ENCODE peak calls at places on chromosomes 7 and 10, in eight cellular contexts. L, U, D, W, E, V, S and M are unnamed samples. For H3K4me1, the result is how much of the 10 kb centered on the place peaks cover.

GRCh38 chr7:53431901-53432300 is 396.5 kb downstream of the POM121L12 start:
- DNase-seq in U (no peak), D (no peak), L (no peak), V (no peak), E (no peak), S (no peak), W (no peak), M (no peak)

GRCh38 chr10:62992145-62992721 is 140.9 kb upstream of the NRBF2 start:
- DNase-seq in D (peak), S (peak), W (no peak), V (no peak), L (peak), U (no peak), E (no peak), M (no peak)

GRCh38 chr10:8453587-8453986 is 399.1 kb downstream of the GATA3 start:
- DNase-seq in E (peak), L (peak), S (peak), U (no peak), W (no peak), D (peak), V (no peak), M (peak)

GRCh38 chr7:24788075-24788474 is 30.8 kb upstream of the GSDME start:
- DNase-seq in D (no peak), S (no peak), W (no peak), E (no peak), U (no peak), L (no peak), V (no peak), M (no peak)

GRCh38 chr7:22108151-22108845 is 162.6 kb upstream of the CDCA7L start:
- DNase-seq in V (no peak), L (no peak), S (no peak), W (no peak), D (no peak), U (no peak), E (no peak), M (no peak)

GRCh38 chr7:96224682-96225081 is 97.2 kb downstream of the SLC25A13 start:
- DNase-seq in V (no peak), W (no peak), D (no peak), S (no peak), E (no peak), L (peak), U (no peak), M (no peak)

GRCh38 chr10:122201401-122201800 is 69.7 kb upstream of the BTBD16 start:
- DNase-seq in D (no peak), L (no peak), W (no peak), S (no peak), E (no peak), U (no peak), V (no peak), M (no peak)

GRCh38 chr10:126294451-126294850 is 93.8 kb downstream of the ADAM12 start:
- DNase-seq in V (no peak), E (no peak), U (no peak), W (no peak), D (no peak), S (peak), L (no peak), M (no peak)

GRCh38 chr7:109579876-109580275 is 1010.2 kb downstream of the DNAJB9 start:
- DNase-seq in W (no peak), V (no peak), D (no peak), U (no peak), L (no peak), S (no peak), E (no peak), M (no peak)

GRCh38 chr7:51023547-51023946 is 240.9 kb upstream of the GRB10 start:
- DNase-seq in L (no peak), U (no peak), E (no peak), S (no peak), V (no peak), D (no peak), W (no peak), M (no peak)

GRCh38 chr10:129365767-129366400 is 101.2 kb upstream of the MGMT start:
- DNase-seq in E (no peak), L (no peak), V (no peak), U (no peak), D (peak), S (no peak), W (no peak), M (no peak)

GRCh38 chr7:126657599-126658358 is 595.0 kb downstream of the GRM8 start:
- DNase-seq in L (no peak), S (no peak), W (no peak), D (no peak), U (no peak), E (no peak), V (no peak), M (no peak)

GRCh38 chr10:85618841-85619240 is 747.8 kb downstream of the GRID1 start:
- DNase-seq in S (no peak), D (no peak), U (no peak), V (no peak), E (no peak), W (no peak), L (no peak), M (no peak)

GRCh38 chr10:123556049-123556448 is 110.1 kb upstream of the GPR26 start:
- DNase-seq in V (peak), S (no peak), U (no peak), E (no peak), W (no peak), L (no peak), D (no peak), M (no peak)

GRCh38 chr10:27893320-27894014 is 105.4 kb downstream of the ODAD2 start:
- DNase-seq in D (peak), W (no peak), E (no peak), V (no peak), U (no peak), L (no peak), S (peak), M (no peak)

GRCh38 chr7:81484266-81484665 is 285.6 kb downstream of the HGF start:
- DNase-seq in W (no peak), D (peak), V (no peak), U (peak), E (no peak), S (peak), L (peak), M (peak)

GRCh38 chr7:33776791-33777190 is 128.5 kb upstream of the BMPER start:
- DNase-seq in W (no peak), D (peak), U (no peak), L (no peak), E (no peak), V (no peak), S (peak), M (no peak)

GRCh38 chr10:13587367-13587766 is 602 bp downstream of the PRPF18 start:
- DNase-seq in U (no peak), E (no peak), W (peak), D (peak), V (no peak), L (no peak), S (no peak), M (no peak)

DNA sequence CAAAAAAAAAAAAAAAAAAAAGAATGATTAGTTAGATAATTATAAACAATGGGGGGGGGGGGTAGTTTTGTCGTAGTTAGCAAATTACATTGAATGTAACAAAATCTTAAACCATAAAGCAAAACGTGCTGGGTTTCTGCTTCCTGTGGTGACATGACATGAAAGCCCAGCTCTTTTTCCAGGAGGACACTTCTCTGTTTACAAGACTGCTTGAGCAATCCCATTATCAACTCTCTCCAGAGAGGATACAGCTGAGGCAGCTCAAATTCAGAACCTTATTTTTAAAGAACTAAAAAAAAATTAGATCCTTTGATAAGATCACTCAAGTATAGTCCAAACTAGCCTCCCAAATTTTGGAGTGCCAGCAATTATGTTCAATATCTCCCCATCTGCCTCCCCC is 58.6 kb downstream of the ADRB1 start:
- DNase-seq in S (no peak), E (no peak), W (no peak), V (no peak), D (peak), U (no peak), L (peak), M (no peak)
- H3K4me3 ChIP-seq in S (no peak), E (no peak), W (no peak), V (no peak), D (no peak), U (no peak), L (no peak), M (no peak)

DNA sequence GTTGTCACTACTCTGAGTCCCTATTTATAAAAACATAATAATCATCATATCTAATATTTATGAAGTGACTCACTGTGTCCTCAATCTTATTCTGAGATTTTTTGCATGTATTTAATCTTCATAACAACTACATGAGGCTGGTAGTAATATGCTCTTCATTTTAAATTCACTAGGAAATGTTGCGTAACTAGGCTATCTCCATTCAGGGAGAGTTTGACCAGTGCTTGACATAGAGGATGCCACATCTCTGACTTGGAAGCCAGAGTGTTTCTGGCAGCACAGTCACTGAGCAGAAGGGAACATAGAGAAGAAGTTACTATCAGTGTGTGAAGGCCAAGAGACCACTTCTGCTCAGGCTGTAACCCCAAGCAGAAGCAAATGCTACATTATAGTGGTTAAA is 88.9 kb downstream of the FAM13C start:
- DNase-seq in L (peak), U (no peak), S (no peak), V (no peak), E (no peak), W (no peak), D (no peak), M (no peak)
- H3K27ac ChIP-seq in L (no peak), U (no peak), S (no peak), V (no peak), E (no peak), W (no peak), D (no peak), M (no peak)

GRCh38 chr10:77513783-77514331 is 123.8 kb downstream of the KCNMA1 start:
- DNase-seq in S (peak), D (peak), E (no peak), W (no peak), L (peak), V (no peak), U (no peak), M (peak)
- H3K4me1 ChIP-seq in S (under half), D (under half), E (under half), W (under half), L (under half), V (under half), U (under half), M (under half)

GRCh38 chr10:119087271-119087897 is 6.8 kb upstream of the EIF3A start:
- DNase-seq in E (no peak), W (no peak), U (no peak), L (no peak), S (no peak), D (no peak), V (no peak), M (no peak)
- H3K4me3 ChIP-seq in E (no peak), W (no peak), U (no peak), L (no peak), S (no peak), D (no peak), V (no peak), M (no peak)

GRCh38 chr7:106568680-106569499 is 92.1 kb downstream of the CCDC71L start:
- DNase-seq in S (peak), W (no peak), E (no peak), D (peak), L (peak), V (no peak), U (no peak), M (no peak)

GRCh38 chr7:106569500-106569929 is 91.4 kb downstream of the CCDC71L start:
- DNase-seq in U (no peak), S (no peak), V (no peak), E (peak), D (no peak), L (no peak), W (no peak), M (no peak)

GRCh38 chr7:106566672-106567071 is 94.3 kb downstream of the CCDC71L start:
- DNase-seq in V (no peak), D (no peak), L (peak), U (no peak), E (no peak), S (no peak), W (no peak), M (no peak)

GRCh38 chr7:106566174-106566573 is 94.8 kb downstream of the CCDC71L start:
- DNase-seq in S (no peak), E (no peak), W (no peak), L (no peak), D (no peak), V (no peak), U (no peak), M (no peak)

GRCh38 chr7:106568002-106568679 is 92.8 kb downstream of the CCDC71L start:
- DNase-seq in S (no peak), U (no peak), V (no peak), E (no peak), D (no peak), L (no peak), W (no peak), M (no peak)
- H3K27ac ChIP-seq in S (no peak), U (no peak), V (peak), E (no peak), D (peak), L (no peak), W (peak), M (no peak)

GRCh38 chr7:116223598-116223997 is 13.3 kb downstream of the TES start:
- DNase-seq in W (no peak), U (no peak), L (no peak), D (no peak), V (no peak), E (no peak), S (no peak), M (no peak)

GRCh38 chr7:116225860-116226259 is 15.5 kb downstream of the TES start:
- DNase-seq in D (no peak), U (no peak), S (no peak), L (no peak), W (no peak), V (no peak), E (no peak), M (no peak)

GRCh38 chr7:116224492-116225098 is 14.3 kb downstream of the TES start:
- DNase-seq in D (no peak), V (no peak), E (no peak), L (no peak), W (no peak), S (no peak), U (no peak), M (no peak)

GRCh38 chr7:116219288-116219687 is 8.9 kb downstream of the TES start:
- DNase-seq in V (no peak), W (no peak), S (no peak), D (no peak), L (no peak), U (no peak), E (no peak), M (no peak)

DNA sequence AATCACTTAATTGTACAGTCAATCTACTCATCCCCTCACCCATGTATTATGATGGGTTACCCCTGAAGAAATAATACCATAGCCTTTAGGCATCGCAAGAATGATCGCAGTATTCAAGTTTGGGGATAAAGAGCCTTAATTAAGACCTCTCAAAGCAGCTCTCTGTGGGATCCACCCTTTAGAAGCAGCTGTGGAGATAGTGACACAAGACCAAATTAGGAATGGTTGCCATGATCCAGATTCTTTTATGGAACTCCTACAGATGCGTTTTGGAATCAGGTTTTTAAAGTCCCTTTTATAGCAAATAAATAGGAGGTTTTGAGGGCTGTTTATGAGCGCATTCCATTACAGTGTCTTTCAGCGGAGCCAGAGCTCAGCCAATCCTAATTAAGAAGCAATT is 12.2 kb downstream of the TES start:
- DNase-seq in D (no peak), E (no peak), S (no peak), W (no peak), L (no peak), U (no peak), V (no peak), M (no peak)
- H3K4me1 ChIP-seq in D (under half), E (under half), S (under half), W (half or more), L (under half), U (under half), V (under half), M (under half)

DNA sequence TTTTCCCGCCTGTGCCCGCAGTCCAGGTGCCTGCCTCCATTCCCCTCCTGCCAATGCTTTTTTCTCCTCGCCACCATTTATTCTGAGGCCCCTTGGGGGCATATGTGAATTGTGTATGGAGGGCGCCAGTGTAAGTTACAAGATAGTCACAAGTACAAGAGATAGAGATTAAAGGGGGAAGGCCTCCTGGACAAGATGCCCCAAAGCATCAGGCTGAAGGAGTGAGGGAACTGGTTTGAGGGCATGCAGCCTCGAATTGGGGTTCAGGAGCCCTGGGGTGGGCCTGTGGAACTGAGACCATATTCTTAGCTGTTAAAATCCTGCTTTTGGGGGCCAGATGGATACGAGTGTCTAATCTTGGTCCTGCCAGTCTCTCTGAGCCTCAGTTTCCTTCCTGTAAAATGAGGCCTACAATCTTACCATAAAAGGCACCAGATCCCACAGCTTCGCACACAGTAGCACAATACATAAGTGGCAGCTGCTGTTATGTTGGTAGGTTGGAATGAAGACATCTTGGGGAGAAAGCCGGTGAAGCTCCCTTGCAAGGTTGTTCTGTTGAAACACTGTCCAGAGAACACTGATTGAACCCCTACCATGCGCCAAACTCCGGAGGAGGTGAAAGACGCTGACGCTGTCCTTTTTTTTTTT is 545 bp upstream of the COMTD1 start:
- DNase-seq in D (no peak), E (no peak), S (no peak), L (no peak), U (no peak), W (no peak), V (no peak), M (no peak)
- H3K4me3 ChIP-seq in D (peak), E (peak), S (no peak), L (no peak), U (peak), W (no peak), V (peak), M (no peak)

GRCh38 chr7:1534330-1535099 is 4.0 kb downstream of the MAFK start:
- DNase-seq in L (no peak), S (no peak), U (no peak), W (no peak), E (peak), V (no peak), D (no peak), M (peak)

GRCh38 chr7:1533569-1534329 is 3.2 kb downstream of the MAFK start:
- DNase-seq in D (peak), L (peak), E (peak), U (no peak), W (no peak), V (peak), S (peak), M (peak)

GRCh38 chr7:1535695-1536094 is 5.2 kb downstream of the MAFK start:
- DNase-seq in W (no peak), D (no peak), E (peak), V (no peak), S (no peak), U (no peak), L (no peak), M (no peak)

GRCh38 chr7:1536105-1536767 is 5.7 kb downstream of the MAFK start:
- DNase-seq in W (no peak), U (no peak), E (peak), V (no peak), S (no peak), D (no peak), L (no peak), M (no peak)

DNA sequence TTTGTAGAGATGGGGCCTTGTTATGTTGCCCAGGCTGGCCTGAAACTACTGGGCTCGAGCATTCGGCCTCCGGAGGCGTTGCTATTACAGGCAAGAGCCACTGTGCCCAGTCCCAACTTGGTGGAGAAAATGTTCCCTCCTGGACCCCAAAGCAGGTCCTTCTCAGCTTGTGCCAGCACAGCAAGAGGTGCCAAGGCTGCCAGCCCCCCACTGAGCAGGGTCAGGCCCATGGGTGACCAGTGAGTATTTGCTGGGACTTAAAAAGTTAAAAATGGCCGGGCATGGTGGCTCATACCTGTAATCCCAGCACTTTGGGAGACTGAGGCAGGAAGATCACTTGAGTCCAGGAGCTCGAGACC is 4.6 kb downstream of the MAFK start:
- DNase-seq in E (peak), V (no peak), D (no peak), U (no peak), W (no peak), S (no peak), L (no peak), M (no peak)
- H3K27ac ChIP-seq in E (peak), V (peak), D (no peak), U (peak), W (no peak), S (no peak), L (no peak), M (peak)

GRCh38 chr10:71474702-71475242 is 78.1 kb downstream of the CDH23 start:
- DNase-seq in U (no peak), D (no peak), S (no peak), V (no peak), L (no peak), E (no peak), W (no peak), M (no peak)

GRCh38 chr10:71471957-71472365 is 75.2 kb downstream of the CDH23 start:
- DNase-seq in U (no peak), E (no peak), L (no peak), W (no peak), D (no peak), V (no peak), S (no peak), M (no peak)

GRCh38 chr10:71472466-71472865 is 75.7 kb downstream of the CDH23 start:
- DNase-seq in E (no peak), U (no peak), S (no peak), L (no peak), W (no peak), D (no peak), V (no peak), M (no peak)

GRCh38 chr10:71473671-71474599 is 77.2 kb downstream of the CDH23 start:
- DNase-seq in E (no peak), U (no peak), D (no peak), L (no peak), V (no peak), W (no peak), S (no peak), M (no peak)

GRCh38 chr10:71472912-71473311 is 76.2 kb downstream of the CDH23 start:
- DNase-seq in V (no peak), L (no peak), E (no peak), W (no peak), S (no peak), U (no peak), D (no peak), M (no peak)
- H3K4me1 ChIP-seq in V (under half), L (under half), E (under half), W (under half), S (under half), U (half or more), D (under half), M (under half)

GRCh38 chr10:110865804-110866482 is 5.8 kb upstream of the PDCD4 start:
- DNase-seq in U (no peak), L (no peak), D (peak), W (no peak), S (no peak), V (no peak), E (no peak), M (no peak)
- H3K4me3 ChIP-seq in U (no peak), L (no peak), D (peak), W (peak), S (no peak), V (no peak), E (no peak), M (no peak)